ENCODE peak calls at places on chromosome 9, in four cellular contexts. One of them, this sample, is unnamed.

GRCh38 chr9:91580136-91580535 is 156.5 kb upstream of the NFIL3 start:
- DNase-seq in GM13977: no peak
- DNase-seq in astrocyte of the cerebellum: peak; percentile 93
- DNase-seq in left ventricle myocardium inferior: no peak
- DNase-seq in this sample: no peak

GRCh38 chr9:114930063-114930812 is at the start of gene TNFSF8:
- DNase-seq in GM13977: peak; percentile 39
- DNase-seq in astrocyte of the cerebellum: no peak
- DNase-seq in left ventricle myocardium inferior: no peak
- DNase-seq in this sample: no peak

GRCh38 chr9:72753261-72753893 is 199.5 kb downstream of the ALDH1A1 start:
- DNase-seq in GM13977: no peak
- DNase-seq in astrocyte of the cerebellum: peak; percentile 26
- DNase-seq in left ventricle myocardium inferior: no peak
- DNase-seq in this sample: no peak

GRCh38 chr9:128245293-128246151 is 30.3 kb downstream of the GOLGA2 start:
- DNase-seq in GM13977: no peak
- DNase-seq in astrocyte of the cerebellum: peak; percentile 5
- DNase-seq in left ventricle myocardium inferior: peak; percentile 53
- DNase-seq in this sample: peak; percentile 47

GRCh38 chr9:33814816-33815215 is 2.1 kb upstream of the UBE2R2 start:
- DNase-seq in GM13977: no peak
- DNase-seq in astrocyte of the cerebellum: no peak
- DNase-seq in left ventricle myocardium inferior: no peak
- DNase-seq in this sample: no peak

GRCh38 chr9:76516350-76516749 is 57.4 kb downstream of the GCNT1 start:
- DNase-seq in GM13977: no peak
- DNase-seq in astrocyte of the cerebellum: no peak
- DNase-seq in left ventricle myocardium inferior: no peak
- DNase-seq in this sample: no peak

GRCh38 chr9:36980148-36980974 is 53.7 kb downstream of the PAX5 start:
- DNase-seq in GM13977: no peak
- DNase-seq in astrocyte of the cerebellum: no peak
- DNase-seq in left ventricle myocardium inferior: no peak
- DNase-seq in this sample: no peak

GRCh38 chr9:118647331-118647730 is 721.9 kb downstream of the BRINP1 start:
- DNase-seq in GM13977: no peak
- DNase-seq in astrocyte of the cerebellum: no peak
- DNase-seq in left ventricle myocardium inferior: no peak
- DNase-seq in this sample: no peak

GRCh38 chr9:74444389-74444788 is 52.7 kb upstream of the RORB start:
- DNase-seq in GM13977: no peak
- DNase-seq in astrocyte of the cerebellum: no peak
- DNase-seq in left ventricle myocardium inferior: peak; percentile 40
- DNase-seq in this sample: no peak

This sample was measured in skeletal muscle cell.